ENCODE peak calls at places on chromosomes 3 and 15, in eight cellular contexts. One of them, this sample, is unnamed.
A peak's percentile ranks its signal among the peaks of the same experiment; 100 is the strongest.

GRCh38 chr15:77425104-77425503 is 4.4 kb downstream of the HMG20A start:
- DNase-seq in IMR-90: no peak
- DNase-seq in A549: no peak
- DNase-seq in NCI-H526: no peak
- DNase-seq in activated CD8-positive, alpha-beta memory T cell treated with anti-CD3 and anti-CD28 coated beads for 48 hours: no peak
- DNase-seq in stimulated activated CD8-positive, alpha-beta memory T cell treated with anti-CD3 and anti-CD28 coated beads, Interleukin-4, amount 100 ng/mL, for 4 hours: no peak
- DNase-seq in left ventricle myocardium superior: no peak
- DNase-seq in head of caudate nucleus: no peak
- DNase-seq in this sample: no peak

GRCh38 chr15:74318376-74319137 is 48.9 kb downstream of the CYP11A1 start:
- DNase-seq in stimulated activated CD8-positive, alpha-beta memory T cell treated with anti-CD3 and anti-CD28 coated beads, Interleukin-4, amount 100 ng/mL, for 4 hours: no peak
- DNase-seq in IMR-90: no peak
- DNase-seq in activated CD8-positive, alpha-beta memory T cell treated with anti-CD3 and anti-CD28 coated beads for 48 hours: no peak
- DNase-seq in NCI-H526: peak; percentile 55
- DNase-seq in A549: no peak
- DNase-seq in head of caudate nucleus: peak; percentile 29
- DNase-seq in left ventricle myocardium superior: peak; percentile 62
- DNase-seq in this sample: no peak

GRCh38 chr15:25587616-25588340 is 149.0 kb upstream of the UBE3A start:
- DNase-seq in stimulated activated CD8-positive, alpha-beta memory T cell treated with anti-CD3 and anti-CD28 coated beads, Interleukin-4, amount 100 ng/mL, for 4 hours: no peak
- DNase-seq in A549: no peak
- DNase-seq in left ventricle myocardium superior: no peak
- DNase-seq in NCI-H526: no peak
- DNase-seq in activated CD8-positive, alpha-beta memory T cell treated with anti-CD3 and anti-CD28 coated beads for 48 hours: no peak
- DNase-seq in head of caudate nucleus: no peak
- DNase-seq in IMR-90: no peak
- DNase-seq in this sample: no peak

GRCh38 chr3:16447156-16447555 is 66.3 kb downstream of the RFTN1 start:
- DNase-seq in IMR-90: no peak
- DNase-seq in head of caudate nucleus: no peak
- DNase-seq in NCI-H526: peak; percentile 48
- DNase-seq in left ventricle myocardium superior: no peak
- DNase-seq in A549: no peak
- DNase-seq in activated CD8-positive, alpha-beta memory T cell treated with anti-CD3 and anti-CD28 coated beads for 48 hours: no peak
- DNase-seq in stimulated activated CD8-positive, alpha-beta memory T cell treated with anti-CD3 and anti-CD28 coated beads, Interleukin-4, amount 100 ng/mL, for 4 hours: no peak
- DNase-seq in this sample: no peak

GRCh38 chr3:124786491-124787241 is 56.4 kb downstream of the UMPS start:
- DNase-seq in IMR-90: peak; percentile 60
- DNase-seq in left ventricle myocardium superior: no peak
- DNase-seq in NCI-H526: peak; percentile 20
- DNase-seq in activated CD8-positive, alpha-beta memory T cell treated with anti-CD3 and anti-CD28 coated beads for 48 hours: no peak
- DNase-seq in A549: peak; percentile 66
- DNase-seq in head of caudate nucleus: no peak
- DNase-seq in stimulated activated CD8-positive, alpha-beta memory T cell treated with anti-CD3 and anti-CD28 coated beads, Interleukin-4, amount 100 ng/mL, for 4 hours: no peak
- DNase-seq in this sample: peak; percentile 35

GRCh38 chr3:53846134-53846850 is at the start of the genes CHDH and IL17RB:
- DNase-seq in head of caudate nucleus: peak; percentile 89
- DNase-seq in stimulated activated CD8-positive, alpha-beta memory T cell treated with anti-CD3 and anti-CD28 coated beads, Interleukin-4, amount 100 ng/mL, for 4 hours: no peak
- DNase-seq in IMR-90: no peak
- DNase-seq in NCI-H526: peak; percentile 94
- DNase-seq in activated CD8-positive, alpha-beta memory T cell treated with anti-CD3 and anti-CD28 coated beads for 48 hours: no peak
- DNase-seq in A549: peak; percentile 49
- DNase-seq in left ventricle myocardium superior: peak; percentile 83
- DNase-seq in this sample: peak; percentile 65

GRCh38 chr3:15331606-15332404 is 581 bp downstream of the SH3BP5 start:
- DNase-seq in A549: no peak
- DNase-seq in IMR-90: peak; percentile 27
- DNase-seq in stimulated activated CD8-positive, alpha-beta memory T cell treated with anti-CD3 and anti-CD28 coated beads, Interleukin-4, amount 100 ng/mL, for 4 hours: no peak
- DNase-seq in activated CD8-positive, alpha-beta memory T cell treated with anti-CD3 and anti-CD28 coated beads for 48 hours: no peak
- DNase-seq in head of caudate nucleus: peak; percentile 66
- DNase-seq in NCI-H526: peak; percentile 49
- DNase-seq in left ventricle myocardium superior: peak; percentile 53
- DNase-seq in this sample: peak; percentile 89

GRCh38 chr3:68996356-68996995 is 17.0 kb downstream of the EOGT start:
- DNase-seq in IMR-90: peak; percentile 84
- DNase-seq in activated CD8-positive, alpha-beta memory T cell treated with anti-CD3 and anti-CD28 coated beads for 48 hours: no peak
- DNase-seq in stimulated activated CD8-positive, alpha-beta memory T cell treated with anti-CD3 and anti-CD28 coated beads, Interleukin-4, amount 100 ng/mL, for 4 hours: no peak
- DNase-seq in head of caudate nucleus: no peak
- DNase-seq in A549: no peak
- DNase-seq in left ventricle myocardium superior: no peak
- DNase-seq in NCI-H526: no peak
- DNase-seq in this sample: no peak

GRCh38 chr3:46019707-46020106 is 7.6 kb downstream of the XCR1 start:
- DNase-seq in head of caudate nucleus: no peak
- DNase-seq in A549: no peak
- DNase-seq in IMR-90: no peak
- DNase-seq in NCI-H526: no peak
- DNase-seq in stimulated activated CD8-positive, alpha-beta memory T cell treated with anti-CD3 and anti-CD28 coated beads, Interleukin-4, amount 100 ng/mL, for 4 hours: no peak
- DNase-seq in activated CD8-positive, alpha-beta memory T cell treated with anti-CD3 and anti-CD28 coated beads for 48 hours: no peak
- DNase-seq in left ventricle myocardium superior: no peak
- DNase-seq in this sample: no peak

GRCh38 chr3:188974856-188975611 is 196.7 kb upstream of the TPRG1 start:
- DNase-seq in A549: no peak
- DNase-seq in activated CD8-positive, alpha-beta memory T cell treated with anti-CD3 and anti-CD28 coated beads for 48 hours: no peak
- DNase-seq in NCI-H526: no peak
- DNase-seq in stimulated activated CD8-positive, alpha-beta memory T cell treated with anti-CD3 and anti-CD28 coated beads, Interleukin-4, amount 100 ng/mL, for 4 hours: no peak
- DNase-seq in head of caudate nucleus: no peak
- DNase-seq in IMR-90: peak; percentile 64
- DNase-seq in left ventricle myocardium superior: no peak
- DNase-seq in this sample: no peak

GRCh38 chr3:136838641-136839555 is 20.0 kb downstream of the SLC35G2 start:
- DNase-seq in IMR-90: peak; percentile 64
- DNase-seq in head of caudate nucleus: no peak
- DNase-seq in left ventricle myocardium superior: no peak
- DNase-seq in stimulated activated CD8-positive, alpha-beta memory T cell treated with anti-CD3 and anti-CD28 coated beads, Interleukin-4, amount 100 ng/mL, for 4 hours: no peak
- DNase-seq in activated CD8-positive, alpha-beta memory T cell treated with anti-CD3 and anti-CD28 coated beads for 48 hours: no peak
- DNase-seq in NCI-H526: peak; percentile 42
- DNase-seq in A549: no peak
- DNase-seq in this sample: no peak

GRCh38 chr15:95174880-95175279 is 943.5 kb downstream of the MCTP2 start:
- DNase-seq in NCI-H526: no peak
- DNase-seq in IMR-90: no peak
- DNase-seq in activated CD8-positive, alpha-beta memory T cell treated with anti-CD3 and anti-CD28 coated beads for 48 hours: no peak
- DNase-seq in head of caudate nucleus: no peak
- DNase-seq in A549: no peak
- DNase-seq in left ventricle myocardium superior: no peak
- DNase-seq in stimulated activated CD8-positive, alpha-beta memory T cell treated with anti-CD3 and anti-CD28 coated beads, Interleukin-4, amount 100 ng/mL, for 4 hours: no peak
- DNase-seq in this sample: no peak

GRCh38 chr3:124217542-124217941 is 225.6 kb upstream of the ROPN1 start:
- DNase-seq in activated CD8-positive, alpha-beta memory T cell treated with anti-CD3 and anti-CD28 coated beads for 48 hours: no peak
- DNase-seq in stimulated activated CD8-positive, alpha-beta memory T cell treated with anti-CD3 and anti-CD28 coated beads, Interleukin-4, amount 100 ng/mL, for 4 hours: no peak
- DNase-seq in NCI-H526: no peak
- DNase-seq in left ventricle myocardium superior: peak; percentile 30
- DNase-seq in IMR-90: peak; percentile 79
- DNase-seq in head of caudate nucleus: no peak
- DNase-seq in A549: peak; percentile 52
- DNase-seq in this sample: no peak

GRCh38 chr15:37599175-37599574 is 335.3 kb upstream of the TMCO5A start:
- DNase-seq in A549: no peak
- DNase-seq in stimulated activated CD8-positive, alpha-beta memory T cell treated with anti-CD3 and anti-CD28 coated beads, Interleukin-4, amount 100 ng/mL, for 4 hours: no peak
- DNase-seq in IMR-90: no peak
- DNase-seq in left ventricle myocardium superior: no peak
- DNase-seq in activated CD8-positive, alpha-beta memory T cell treated with anti-CD3 and anti-CD28 coated beads for 48 hours: no peak
- DNase-seq in NCI-H526: no peak
- DNase-seq in head of caudate nucleus: no peak
- DNase-seq in this sample: no peak

GRCh38 chr15:50740955-50741354 is 24.6 kb downstream of the SPPL2A start:
- DNase-seq in IMR-90: no peak
- DNase-seq in A549: no peak
- DNase-seq in NCI-H526: no peak
- DNase-seq in activated CD8-positive, alpha-beta memory T cell treated with anti-CD3 and anti-CD28 coated beads for 48 hours: no peak
- DNase-seq in head of caudate nucleus: no peak
- DNase-seq in stimulated activated CD8-positive, alpha-beta memory T cell treated with anti-CD3 and anti-CD28 coated beads, Interleukin-4, amount 100 ng/mL, for 4 hours: no peak
- DNase-seq in left ventricle myocardium superior: no peak
- DNase-seq in this sample: no peak

GRCh38 chr3:111080357-111080937 is 8.8 kb downstream of the NECTIN3 start:
- DNase-seq in activated CD8-positive, alpha-beta memory T cell treated with anti-CD3 and anti-CD28 coated beads for 48 hours: no peak
- DNase-seq in IMR-90: peak; percentile 78
- DNase-seq in stimulated activated CD8-positive, alpha-beta memory T cell treated with anti-CD3 and anti-CD28 coated beads, Interleukin-4, amount 100 ng/mL, for 4 hours: no peak
- DNase-seq in NCI-H526: peak; percentile 22
- DNase-seq in A549: peak; percentile 33
- DNase-seq in head of caudate nucleus: no peak
- DNase-seq in left ventricle myocardium superior: no peak
- DNase-seq in this sample: no peak

GRCh38 chr3:71944482-71944881 is 159.5 kb upstream of the PROK2 start:
- DNase-seq in A549: no peak
- DNase-seq in IMR-90: no peak
- DNase-seq in stimulated activated CD8-positive, alpha-beta memory T cell treated with anti-CD3 and anti-CD28 coated beads, Interleukin-4, amount 100 ng/mL, for 4 hours: no peak
- DNase-seq in left ventricle myocardium superior: no peak
- DNase-seq in head of caudate nucleus: no peak
- DNase-seq in NCI-H526: no peak
- DNase-seq in activated CD8-positive, alpha-beta memory T cell treated with anti-CD3 and anti-CD28 coated beads for 48 hours: no peak
- DNase-seq in this sample: no peak

GRCh38 chr15:101652098-101652782 is at the start of gene TM2D3:
- DNase-seq in IMR-90: peak; percentile 88
- DNase-seq in left ventricle myocardium superior: peak; percentile 98
- DNase-seq in head of caudate nucleus: peak; percentile 97
- DNase-seq in A549: peak; percentile 94
- DNase-seq in NCI-H526: peak; percentile 96
- DNase-seq in activated CD8-positive, alpha-beta memory T cell treated with anti-CD3 and anti-CD28 coated beads for 48 hours: peak; percentile 93
- DNase-seq in stimulated activated CD8-positive, alpha-beta memory T cell treated with anti-CD3 and anti-CD28 coated beads, Interleukin-4, amount 100 ng/mL, for 4 hours: peak; percentile 84
- DNase-seq in this sample: peak; percentile 98

GRCh38 chr15:66764067-66764428 is 62.0 kb downstream of the SMAD6 start:
- DNase-seq in stimulated activated CD8-positive, alpha-beta memory T cell treated with anti-CD3 and anti-CD28 coated beads, Interleukin-4, amount 100 ng/mL, for 4 hours: no peak
- DNase-seq in A549: no peak
- DNase-seq in left ventricle myocardium superior: no peak
- DNase-seq in activated CD8-positive, alpha-beta memory T cell treated with anti-CD3 and anti-CD28 coated beads for 48 hours: no peak
- DNase-seq in head of caudate nucleus: no peak
- DNase-seq in IMR-90: no peak
- DNase-seq in NCI-H526: no peak
- DNase-seq in this sample: no peak

GRCh38 chr15:63312286-63312685 is 34.9 kb downstream of the APH1B start:
- DNase-seq in stimulated activated CD8-positive, alpha-beta memory T cell treated with anti-CD3 and anti-CD28 coated beads, Interleukin-4, amount 100 ng/mL, for 4 hours: no peak
- DNase-seq in NCI-H526: no peak
- DNase-seq in activated CD8-positive, alpha-beta memory T cell treated with anti-CD3 and anti-CD28 coated beads for 48 hours: no peak
- DNase-seq in left ventricle myocardium superior: no peak
- DNase-seq in IMR-90: no peak
- DNase-seq in head of caudate nucleus: no peak
- DNase-seq in A549: no peak
- DNase-seq in this sample: no peak

GRCh38 chr3:52679811-52680210 is 5.9 kb downstream of the PBRM1 start:
- DNase-seq in stimulated activated CD8-positive, alpha-beta memory T cell treated with anti-CD3 and anti-CD28 coated beads, Interleukin-4, amount 100 ng/mL, for 4 hours: no peak
- DNase-seq in head of caudate nucleus: no peak
- DNase-seq in A549: no peak
- DNase-seq in activated CD8-positive, alpha-beta memory T cell treated with anti-CD3 and anti-CD28 coated beads for 48 hours: no peak
- DNase-seq in NCI-H526: no peak
- DNase-seq in IMR-90: peak; percentile 67
- DNase-seq in left ventricle myocardium superior: no peak
- DNase-seq in this sample: no peak

GRCh38 chr3:141659821-141660597 is 78.1 kb upstream of the RNF7 start:
- DNase-seq in NCI-H526: peak; percentile 92
- DNase-seq in IMR-90: peak; percentile 41
- DNase-seq in A549: peak; percentile 26
- DNase-seq in activated CD8-positive, alpha-beta memory T cell treated with anti-CD3 and anti-CD28 coated beads for 48 hours: no peak
- DNase-seq in left ventricle myocardium superior: peak; percentile 80
- DNase-seq in head of caudate nucleus: peak; percentile 77
- DNase-seq in stimulated activated CD8-positive, alpha-beta memory T cell treated with anti-CD3 and anti-CD28 coated beads, Interleukin-4, amount 100 ng/mL, for 4 hours: no peak
- DNase-seq in this sample: peak; percentile 87

GRCh38 chr3:153752405-153753027 is 368.7 kb upstream of the ARHGEF26 start:
- DNase-seq in stimulated activated CD8-positive, alpha-beta memory T cell treated with anti-CD3 and anti-CD28 coated beads, Interleukin-4, amount 100 ng/mL, for 4 hours: no peak
- DNase-seq in IMR-90: no peak
- DNase-seq in left ventricle myocardium superior: no peak
- DNase-seq in NCI-H526: no peak
- DNase-seq in activated CD8-positive, alpha-beta memory T cell treated with anti-CD3 and anti-CD28 coated beads for 48 hours: no peak
- DNase-seq in A549: no peak
- DNase-seq in head of caudate nucleus: no peak
- DNase-seq in this sample: no peak

GRCh38 chr15:71444866-71445590 is 329.8 kb downstream of the THSD4 start:
- DNase-seq in stimulated activated CD8-positive, alpha-beta memory T cell treated with anti-CD3 and anti-CD28 coated beads, Interleukin-4, amount 100 ng/mL, for 4 hours: no peak
- DNase-seq in activated CD8-positive, alpha-beta memory T cell treated with anti-CD3 and anti-CD28 coated beads for 48 hours: no peak
- DNase-seq in A549: peak; percentile 92
- DNase-seq in IMR-90: peak; percentile 82
- DNase-seq in head of caudate nucleus: no peak
- DNase-seq in NCI-H526: no peak
- DNase-seq in left ventricle myocardium superior: no peak
- DNase-seq in this sample: no peak

GRCh38 chr3:120420855-120421570 is 29.8 kb downstream of the FSTL1 start:
- DNase-seq in NCI-H526: no peak
- DNase-seq in A549: no peak
- DNase-seq in head of caudate nucleus: no peak
- DNase-seq in stimulated activated CD8-positive, alpha-beta memory T cell treated with anti-CD3 and anti-CD28 coated beads, Interleukin-4, amount 100 ng/mL, for 4 hours: no peak
- DNase-seq in activated CD8-positive, alpha-beta memory T cell treated with anti-CD3 and anti-CD28 coated beads for 48 hours: no peak
- DNase-seq in IMR-90: peak; percentile 75
- DNase-seq in left ventricle myocardium superior: peak; percentile 49
- DNase-seq in this sample: no peak

GRCh38 chr3:129615751-129616281 is 9.3 kb upstream of the PLXND1 start:
- DNase-seq in stimulated activated CD8-positive, alpha-beta memory T cell treated with anti-CD3 and anti-CD28 coated beads, Interleukin-4, amount 100 ng/mL, for 4 hours: no peak
- DNase-seq in NCI-H526: no peak
- DNase-seq in IMR-90: no peak
- DNase-seq in head of caudate nucleus: peak; percentile 46
- DNase-seq in left ventricle myocardium superior: peak; percentile 48
- DNase-seq in activated CD8-positive, alpha-beta memory T cell treated with anti-CD3 and anti-CD28 coated beads for 48 hours: no peak
- DNase-seq in A549: no peak
- DNase-seq in this sample: no peak

GRCh38 chr3:172557515-172558220 is 34.4 kb upstream of the TNFSF10 start:
- DNase-seq in left ventricle myocardium superior: no peak
- DNase-seq in A549: no peak
- DNase-seq in NCI-H526: no peak
- DNase-seq in stimulated activated CD8-positive, alpha-beta memory T cell treated with anti-CD3 and anti-CD28 coated beads, Interleukin-4, amount 100 ng/mL, for 4 hours: no peak
- DNase-seq in IMR-90: peak; percentile 51
- DNase-seq in head of caudate nucleus: no peak
- DNase-seq in activated CD8-positive, alpha-beta memory T cell treated with anti-CD3 and anti-CD28 coated beads for 48 hours: no peak
- DNase-seq in this sample: no peak

GRCh38 chr3:157921767-157922166 is 184.5 kb downstream of the SHOX2 start:
- DNase-seq in A549: no peak
- DNase-seq in activated CD8-positive, alpha-beta memory T cell treated with anti-CD3 and anti-CD28 coated beads for 48 hours: no peak
- DNase-seq in NCI-H526: no peak
- DNase-seq in head of caudate nucleus: no peak
- DNase-seq in stimulated activated CD8-positive, alpha-beta memory T cell treated with anti-CD3 and anti-CD28 coated beads, Interleukin-4, amount 100 ng/mL, for 4 hours: no peak
- DNase-seq in IMR-90: no peak
- DNase-seq in left ventricle myocardium superior: no peak
- DNase-seq in this sample: no peak

GRCh38 chr15:42548258-42549051 is at the start of the genes HAUS2 and LRRC57:
- DNase-seq in stimulated activated CD8-positive, alpha-beta memory T cell treated with anti-CD3 and anti-CD28 coated beads, Interleukin-4, amount 100 ng/mL, for 4 hours: peak; percentile 79
- DNase-seq in activated CD8-positive, alpha-beta memory T cell treated with anti-CD3 and anti-CD28 coated beads for 48 hours: peak; percentile 69
- DNase-seq in IMR-90: peak; percentile 78
- DNase-seq in left ventricle myocardium superior: peak; percentile 94
- DNase-seq in NCI-H526: peak; percentile 96
- DNase-seq in head of caudate nucleus: peak; percentile 93
- DNase-seq in A549: peak; percentile 79
- DNase-seq in this sample: peak; percentile 84

This sample was measured in posterior cingulate gyrus.